ENCODE peak calls at places on chromosomes 7 and 10, in six cellular contexts. M, F, X, O, G and R are unnamed samples.

GRCh38 chr7:129535896-129536295 is 33.6 kb downstream of the SMKR1 start:
- DNase-seq in G (no peak), X (no peak), M (no peak), O (no peak), F (no peak), R (no peak)

GRCh38 chr10:16952610-16953009 is 135.4 kb upstream of the RSU1 start:
- DNase-seq in F (peak; percentile 44), M (no peak), G (no peak), O (no peak), X (no peak), R (no peak)

GRCh38 chr7:67470256-67470751 is 473.7 kb downstream of the TYW1 start:
- DNase-seq in M (no peak), F (no peak), X (no peak), O (no peak), G (no peak), R (no peak)

GRCh38 chr10:50991496-50992355 is 82.6 kb upstream of the PRKG1 start:
- DNase-seq in F (no peak), O (no peak), X (no peak), M (no peak), G (no peak), R (no peak)

GRCh38 chr7:57415730-57416129 is 34.2 kb upstream of the ZNF716 start:
- DNase-seq in X (no peak), O (no peak), G (no peak), F (no peak), M (no peak), R (no peak)

GRCh38 chr10:47451998-47452494 is 31.9 kb downstream of the ANXA8 start:
- DNase-seq in X (no peak), O (no peak), F (peak; percentile 10), G (no peak), M (no peak), R (no peak)

GRCh38 chr7:5704534-5704922 is 76.9 kb downstream of the RNF216 start:
- DNase-seq in X (peak; percentile 44), G (peak; percentile 75), O (no peak), M (no peak), F (peak; percentile 71), R (peak; percentile 32)

GRCh38 chr10:119306514-119306951 is 99.2 kb downstream of the GRK5 start:
- DNase-seq in G (no peak), O (peak; percentile 71), M (peak; percentile 87), X (no peak), F (peak; percentile 60), R (peak; percentile 70)

GRCh38 chr10:50417486-50417905 is 166.2 kb upstream of the ASAH2 start:
- DNase-seq in M (no peak), F (peak; percentile 24), X (no peak), G (no peak), O (no peak), R (no peak)

GRCh38 chr7:102138676-102139075 is 148.0 kb upstream of the SH2B2 start:
- DNase-seq in O (no peak), M (no peak), F (no peak), X (no peak), G (no peak), R (no peak)

GRCh38 chr10:114868801-114869200 is 47.2 kb downstream of the FHIP2A start:
- DNase-seq in O (no peak), F (no peak), M (no peak), G (no peak), X (no peak), R (no peak)

GRCh38 chr7:149245744-149246143 is 6.3 kb downstream of the ZNF212 start:
- DNase-seq in X (no peak), G (no peak), M (no peak), O (no peak), F (no peak), R (no peak)

GRCh38 chr10:25565570-25565969 is 368.5 kb upstream of the MYO3A start:
- DNase-seq in O (no peak), M (no peak), G (no peak), F (no peak), X (no peak), R (no peak)

GRCh38 chr10:17793823-17794759 is 15.1 kb upstream of the MRC1 start:
- DNase-seq in X (no peak), O (no peak), F (no peak), G (peak; percentile 56), M (no peak), R (no peak)

GRCh38 chr7:117122536-117122935 is 169.2 kb downstream of the ST7 start:
- DNase-seq in O (no peak), G (no peak), M (no peak), F (no peak), X (no peak), R (no peak)

GRCh38 chr7:117123311-117123926 is 170.1 kb downstream of the ST7 start:
- DNase-seq in M (no peak), O (no peak), F (no peak), X (no peak), G (no peak), R (no peak)

GRCh38 chr7:117127585-117128168 is 174.4 kb downstream of the ST7 start:
- DNase-seq in F (peak; percentile 34), G (peak; percentile 55), M (no peak), X (no peak), O (peak; percentile 23), R (no peak)

GRCh38 chr7:117126631-117127030 is 173.3 kb downstream of the ST7 start:
- DNase-seq in X (no peak), G (no peak), M (no peak), O (no peak), F (no peak), R (no peak)

DNA sequence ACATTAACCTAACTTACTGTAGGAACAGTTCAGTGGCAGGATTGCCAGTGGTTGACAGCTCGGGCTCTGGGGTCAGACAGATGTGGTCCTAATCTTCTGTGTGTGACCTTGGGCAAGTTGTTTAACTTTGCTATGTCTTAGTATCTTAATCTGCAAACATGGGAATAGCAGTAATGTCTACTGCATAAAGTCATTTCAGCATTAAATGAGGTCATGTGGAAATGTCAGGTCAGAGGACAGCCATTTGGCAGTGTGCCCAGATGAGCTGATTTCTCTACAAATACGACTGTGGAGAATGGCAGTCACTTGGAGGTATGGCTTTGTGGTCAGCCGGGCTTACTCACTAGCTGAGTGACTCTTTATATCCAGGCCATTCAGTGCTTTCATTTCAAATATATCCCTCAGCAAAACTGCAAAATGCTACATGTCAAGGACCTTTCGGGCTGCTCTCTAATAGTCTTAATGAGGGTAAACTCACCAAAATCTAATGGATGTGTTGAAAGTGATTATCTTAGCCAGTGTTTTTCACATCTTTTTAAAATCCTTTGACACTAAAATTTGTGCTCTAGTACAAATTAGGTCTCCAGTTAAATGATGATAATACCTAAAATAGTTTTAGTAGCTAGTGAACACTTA is 171.4 kb downstream of the ST7 start:
- DNase-seq in F (peak; percentile 71), M (no peak), G (peak; percentile 95), O (peak; percentile 60), X (no peak), R (no peak)
- TF ChIP-seq TAF1 in F (no peak), M (no peak), G (no peak), O (no peak), X (no peak), R (no peak)

DNA sequence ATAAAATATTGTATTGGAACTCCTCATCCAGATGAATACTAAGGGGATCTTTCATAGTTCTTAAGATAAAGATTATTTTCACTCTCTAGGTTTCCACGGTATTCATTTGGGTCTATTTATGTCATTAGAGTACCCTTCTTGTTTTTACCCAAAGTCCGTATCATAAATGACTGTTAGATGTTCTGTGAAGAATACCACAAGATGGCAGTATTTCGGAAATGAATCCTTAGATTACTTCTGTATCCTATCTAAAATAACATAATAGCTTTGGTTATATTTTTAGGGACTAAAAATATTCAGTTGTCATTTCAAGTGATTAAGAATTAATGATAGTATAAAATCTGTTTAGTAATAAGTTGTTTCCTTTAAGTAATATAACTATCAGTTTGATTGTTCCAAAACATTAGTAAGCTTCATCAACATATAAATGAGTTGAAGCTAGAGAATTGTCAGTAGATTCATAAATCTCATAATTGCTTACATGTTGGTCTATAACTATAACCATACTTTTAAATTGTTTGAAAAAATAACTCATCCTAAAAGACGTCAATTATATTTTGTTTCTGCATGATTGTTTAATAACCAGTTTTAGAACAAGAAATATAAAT is 337.5 kb upstream of the KCND2 start:
- DNase-seq in X (no peak), M (no peak), F (no peak), G (peak; percentile 21), O (no peak), R (no peak)
- TF ChIP-seq POLR2A in X (no peak), M (no peak), F (no peak), G (no peak), O (no peak), R (no peak)

DNA sequence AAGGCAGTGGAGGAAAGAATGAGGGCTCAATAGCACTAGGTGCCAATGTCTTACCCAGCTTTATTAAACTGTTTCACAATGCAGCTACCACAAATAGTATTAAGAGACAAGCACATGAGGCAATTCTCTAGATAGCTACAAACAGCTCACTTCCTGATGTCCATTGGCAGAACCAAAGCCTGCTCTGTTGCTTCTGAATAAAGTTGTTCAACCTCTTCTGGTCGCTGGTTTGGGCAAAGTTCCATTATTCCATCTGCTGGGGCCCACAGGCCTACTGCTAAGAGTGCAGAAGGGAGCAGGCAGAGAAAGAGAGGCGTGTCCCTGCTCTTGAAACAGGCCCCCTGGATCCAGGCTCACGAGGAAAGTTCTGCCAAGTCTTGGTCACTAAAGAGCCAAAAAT is 173.9 kb downstream of the ZNF438 start:
- DNase-seq in O (no peak), X (no peak), M (no peak), G (no peak), F (no peak), R (no peak)
- TF ChIP-seq TAF1 in O (no peak), X (no peak), M (no peak), G (no peak), F (no peak), R (no peak)

GRCh38 chr7:2760098-2760889 is 72.3 kb downstream of the AMZ1 start:
- DNase-seq in X (no peak), O (no peak), F (peak; percentile 39), G (peak; percentile 46), M (no peak), R (no peak)

GRCh38 chr7:2757361-2757903 is 69.4 kb downstream of the AMZ1 start:
- DNase-seq in X (no peak), O (no peak), F (no peak), M (no peak), G (no peak), R (no peak)

GRCh38 chr7:2759736-2760097 is 71.7 kb downstream of the AMZ1 start:
- DNase-seq in X (no peak), F (no peak), O (no peak), M (no peak), G (no peak), R (no peak)

GRCh38 chr7:2758673-2759603 is 70.9 kb downstream of the AMZ1 start:
- DNase-seq in O (peak; percentile 35), X (no peak), M (no peak), G (no peak), F (no peak), R (no peak)

DNA sequence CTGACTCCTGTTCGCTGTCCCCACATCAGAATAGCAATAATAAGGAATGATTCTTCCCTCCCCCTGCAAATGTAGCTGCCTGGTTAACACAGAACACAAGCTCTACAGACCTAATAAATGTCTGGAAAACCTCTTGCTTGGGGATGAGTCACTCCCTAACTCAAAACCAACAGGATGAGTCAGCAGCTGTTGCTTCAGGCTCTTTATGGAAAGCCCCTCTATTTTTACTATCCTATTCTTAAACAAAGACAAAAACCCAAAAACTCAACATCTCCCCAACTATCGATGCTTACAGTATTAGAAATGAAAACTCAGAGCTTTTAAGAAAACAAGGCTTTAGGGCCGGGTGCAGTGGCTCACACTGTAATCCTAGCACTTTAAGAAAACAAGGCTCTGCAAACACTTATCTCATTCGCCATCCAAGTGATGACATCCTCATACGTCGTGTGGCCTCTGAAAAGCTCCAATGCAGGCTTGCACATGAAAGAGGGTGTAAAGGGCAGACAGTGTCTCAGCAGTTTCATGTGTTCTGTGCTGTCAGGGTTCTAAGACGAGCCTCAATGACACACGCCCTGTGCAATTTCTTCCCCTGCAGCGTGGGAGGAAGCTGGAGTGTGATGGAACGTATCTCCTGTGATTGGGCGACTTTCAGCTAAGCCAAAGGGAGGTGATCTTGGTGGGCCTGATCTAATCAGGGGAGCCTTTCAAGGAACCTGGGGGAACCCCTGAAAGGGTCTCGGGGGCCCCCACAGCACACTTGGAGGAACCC is 70.1 kb downstream of the AMZ1 start:
- DNase-seq in G (peak; percentile 90), O (peak; percentile 78), M (no peak), X (no peak), F (peak; percentile 76), R (no peak)
- TF ChIP-seq POLR2A in G (no peak), O (no peak), M (no peak), X (no peak), F (no peak), R (no peak)